ENCODE peak calls at places on chromosome 13, in four cellular contexts. I is HCT116, O is K562, R is HepG2. L is an unnamed sample.

GRCh38 chr13:23876265-23876664 is 12.9 kb downstream of the MIPEP start:
- DNase-seq in I (no peak), O (no peak), R (no peak), L (peak; percentile 36)

GRCh38 chr13:49220035-49220855 is at the start of gene MLNR:
- DNase-seq in I (no peak), O (peak; percentile 42), R (peak; percentile 39), L (peak; percentile 86)

GRCh38 chr13:79679334-79679733 is 198.4 kb downstream of the NDFIP2 start:
- DNase-seq in I (peak; percentile 56), O (peak; percentile 33), R (peak; percentile 53), L (peak; percentile 12)

GRCh38 chr13:109331898-109332297 is 454.5 kb downstream of the IRS2 start:
- DNase-seq in I (no peak), O (no peak), R (no peak), L (peak; percentile 50)

GRCh38 chr13:42219051-42219450 is 52.9 kb upstream of the AKAP11 start:
- DNase-seq in I (no peak), O (no peak), R (no peak), L (no peak)

GRCh38 chr13:46354143-46355087 is 32.6 kb downstream of the RUBCNL start:
- DNase-seq in I (peak; percentile 48), O (no peak), R (peak; percentile 68), L (no peak)

GRCh38 chr13:23558675-23559536 is 11.3 kb upstream of the TNFRSF19 start:
- DNase-seq in I (peak; percentile 10), O (no peak), R (peak; percentile 97), L (peak; percentile 31)

GRCh38 chr13:28805193-28805819 is 14.8 kb upstream of the MTUS2 start:
- DNase-seq in I (no peak), O (peak; percentile 21), R (no peak), L (peak; percentile 35)

GRCh38 chr13:78286748-78287147 is 316.6 kb downstream of the POU4F1 start:
- DNase-seq in I (no peak), O (no peak), R (no peak), L (no peak)

GRCh38 chr13:43787518-43787891 is 733 bp upstream of the ENOX1 start:
- DNase-seq in I (no peak), O (no peak), R (no peak), L (no peak)

GRCh38 chr13:48631441-48631840 is 22.3 kb upstream of the CYSLTR2 start:
- DNase-seq in I (no peak), O (no peak), R (no peak), L (no peak)

GRCh38 chr13:102642029-102642428 is 45.2 kb downstream of the TPP2 start:
- DNase-seq in I (no peak), O (no peak), R (no peak), L (no peak)

GRCh38 chr13:99577934-99578917 is 77.0 kb downstream of the TM9SF2 start:
- DNase-seq in I (no peak), O (no peak), R (peak; percentile 47), L (no peak)

GRCh38 chr13:75685239-75685697 is 49.1 kb downstream of the LMO7 start:
- DNase-seq in I (no peak), O (no peak), R (peak; percentile 42), L (no peak)

GRCh38 chr13:52852444-52852843 is 4.0 kb upstream of the PCDH8 start:
- DNase-seq in I (no peak), O (no peak), R (no peak), L (peak; percentile 66)

GRCh38 chr13:87810391-87810801 is 139.2 kb downstream of the SLITRK5 start:
- DNase-seq in I (no peak), O (no peak), R (peak; percentile 18), L (no peak)

GRCh38 chr13:78826936-78827335 is 168.0 kb upstream of the OBI1 start:
- DNase-seq in I (no peak), O (no peak), R (no peak), L (no peak)

GRCh38 chr13:46386996-46387851 is at the start of gene RUBCNL:
- DNase-seq in I (peak; percentile 26), O (peak; percentile 8), R (no peak), L (peak; percentile 74)

GRCh38 chr13:74464656-74465055 is 330.5 kb upstream of the KLF12 start:
- DNase-seq in I (no peak), O (no peak), R (no peak), L (no peak)

GRCh38 chr13:32969516-32969941 is 46.7 kb upstream of the KL start:
- DNase-seq in I (no peak), O (no peak), R (no peak), L (no peak)

GRCh38 chr13:27493981-27494380 is 43.6 kb upstream of the MTIF3 start:
- DNase-seq in I (no peak), O (no peak), R (no peak), L (no peak)

GRCh38 chr13:30576528-30576927 is 41.2 kb upstream of the USPL1 start:
- DNase-seq in I (no peak), O (no peak), R (peak; percentile 1), L (no peak)

GRCh38 chr13:29991343-29991742 is 140.9 kb upstream of the UBL3 start:
- DNase-seq in I (no peak), O (no peak), R (no peak), L (no peak)

GRCh38 chr13:70613295-70613694 is 505.0 kb upstream of the KLHL1 start:
- DNase-seq in I (no peak), O (no peak), R (no peak), L (peak; percentile 21)

GRCh38 chr13:20160346-20161274 is at the start of gene GJA3:
- DNase-seq in I (no peak), O (peak; percentile 67), R (no peak), L (peak; percentile 62)

GRCh38 chr13:113586661-113587479 is 2.3 kb downstream of the TFDP1 start:
- DNase-seq in I (no peak), O (no peak), R (no peak), L (no peak)
- TF ChIP-seq ZBTB33 in I (no peak), O (no peak), R (no peak), L (no peak)

GRCh38 chr13:26132756-26133155 is 80.9 kb upstream of the SHISA2 start:
- DNase-seq in I (no peak), O (no peak), R (no peak), L (no peak)
- TF ChIP-seq CTCF in I (peak; percentile 25), O (peak; percentile 25), R (no peak), L (peak; percentile 37)

DNA sequence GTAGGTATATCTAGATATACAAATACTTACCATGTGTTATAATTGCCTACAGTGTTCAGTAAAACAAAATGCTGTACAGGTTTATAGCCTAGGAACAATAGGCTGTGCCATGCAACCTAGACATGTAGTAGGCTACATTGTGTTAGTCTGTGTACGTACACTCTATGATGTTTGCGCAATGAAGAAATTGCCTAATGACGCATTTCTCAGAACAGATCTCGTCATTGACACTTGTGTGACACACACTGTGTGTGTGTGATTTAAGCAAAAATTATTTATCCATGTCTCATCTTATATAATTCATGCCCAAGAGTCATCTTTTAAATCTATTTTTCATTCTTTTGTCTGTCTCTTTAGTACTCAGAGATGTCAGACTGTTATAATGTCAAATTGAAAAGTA is 1888.8 kb upstream of the PCDH20 start:
- DNase-seq in I (no peak), O (no peak), R (no peak), L (no peak)
- TF ChIP-seq ZBTB33 in I (no peak), O (no peak), R (no peak), L (no peak)

DNA sequence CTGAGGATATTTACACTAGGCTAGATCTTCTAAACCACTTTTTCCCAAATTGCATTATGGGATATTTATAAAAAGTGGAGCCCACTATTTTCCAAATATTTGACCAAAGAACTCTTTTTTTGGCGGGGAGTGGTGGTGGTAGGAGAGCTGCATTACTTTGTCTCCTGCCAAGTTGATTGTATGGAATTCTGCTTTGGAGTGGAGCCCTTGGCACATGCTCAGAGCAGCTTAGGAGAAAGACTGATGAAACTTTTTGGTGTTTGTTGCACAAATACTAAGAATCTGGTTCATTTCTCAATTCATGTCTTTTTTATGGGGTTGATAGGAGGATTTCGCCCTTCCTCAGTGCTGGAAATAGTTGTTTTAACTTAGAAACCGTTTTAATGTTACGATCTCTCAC is 415.7 kb downstream of the FGF9 start:
- DNase-seq in I (no peak), O (no peak), R (no peak), L (no peak)
- TF ChIP-seq CTCF in I (no peak), O (no peak), R (no peak), L (no peak)

GRCh38 chr13:94658926-94659649 is 53.3 kb downstream of the SOX21 start:
- DNase-seq in I (no peak), O (no peak), R (no peak), L (no peak)
- TF ChIP-seq ZBTB33 in I (no peak), O (no peak), R (no peak), L (no peak)